ENCODE peak calls at places on chromosomes 3 and 15, in nine cellular contexts. H is choroid plexus epithelial cell, A is tibial nerve, U is mammary epithelial cell, W is kidney, K is tibial artery, C is IMR-90, J is cardiac fibroblast, X is colonic mucosa. B is an unnamed sample.

GRCh38 chr15:61639491-61639890 is 410.4 kb upstream of the RORA start:
- DNase-seq in A (no peak), K (no peak), X (no peak), H (no peak), J (no peak), C (no peak), U (no peak), W (no peak), B (no peak)

GRCh38 chr3:54206874-54207273 is 84.5 kb downstream of the CACNA2D3 start:
- DNase-seq in C (no peak), A (no peak), U (no peak), J (no peak), H (no peak), W (no peak), K (no peak), X (no peak), B (no peak)

GRCh38 chr3:53843195-53844177 is 2.7 kb downstream of the CHDH start:
- DNase-seq in U (no peak), C (no peak), J (no peak), X (peak; percentile 56), H (no peak), A (no peak), K (no peak), W (no peak), B (no peak)

GRCh38 chr3:31448035-31448881 is 84.5 kb upstream of the STT3B start:
- DNase-seq in U (peak; percentile 27), K (no peak), X (peak; percentile 42), H (peak; percentile 64), A (no peak), J (peak; percentile 47), C (peak; percentile 12), W (no peak), B (peak; percentile 23)

GRCh38 chr3:127685708-127686511 is 13.2 kb downstream of the ABTB1 start:
- DNase-seq in J (no peak), U (no peak), H (no peak), X (no peak), C (no peak), W (no peak), A (no peak), K (no peak), B (no peak)

GRCh38 chr3:81936817-81937216 is 175.4 kb upstream of the GBE1 start:
- DNase-seq in A (no peak), H (no peak), K (no peak), U (no peak), W (no peak), J (no peak), C (no peak), X (no peak), B (no peak)

GRCh38 chr3:7504886-7505775 is 644.2 kb downstream of the GRM7 start:
- DNase-seq in W (no peak), J (peak; percentile 95), K (no peak), H (peak; percentile 96), A (peak; percentile 57), C (no peak), U (peak; percentile 89), X (no peak), B (peak; percentile 81)

GRCh38 chr3:120496278-120496975 is 45.6 kb upstream of the FSTL1 start:
- DNase-seq in X (no peak), H (peak; percentile 72), U (peak; percentile 82), C (peak; percentile 88), W (no peak), A (no peak), J (peak; percentile 64), K (no peak), B (peak; percentile 90)

GRCh38 chr15:48930735-48931134 is 33.0 kb downstream of the SHC4 start:
- DNase-seq in K (no peak), J (no peak), A (no peak), H (no peak), C (no peak), W (no peak), X (no peak), U (no peak), B (no peak)

GRCh38 chr3:36097180-36097579 is 283.1 kb upstream of the STAC start:
- DNase-seq in X (no peak), H (no peak), C (no peak), A (no peak), K (no peak), U (no peak), W (no peak), J (no peak), B (no peak)

GRCh38 chr3:22996926-22997600 is 206.1 kb upstream of the UBE2E2 start:
- DNase-seq in C (no peak), A (no peak), W (no peak), X (no peak), U (no peak), J (peak; percentile 34), K (no peak), H (no peak), B (no peak)

GRCh38 chr15:64930778-64931240 is 19.1 kb downstream of the ANKDD1A start:
- DNase-seq in K (no peak), X (no peak), J (peak; percentile 69), C (peak; percentile 65), H (peak; percentile 74), A (no peak), U (no peak), W (no peak), B (peak; percentile 57)

GRCh38 chr3:100160516-100160915 is 46.2 kb upstream of the FILIP1L start:
- DNase-seq in C (no peak), W (no peak), A (no peak), X (no peak), U (no peak), K (no peak), H (peak; percentile 26), J (no peak), B (no peak)

GRCh38 chr3:100157617-100158016 is 43.3 kb upstream of the FILIP1L start:
- DNase-seq in K (no peak), W (no peak), A (no peak), C (no peak), X (no peak), U (no peak), J (no peak), H (no peak), B (no peak)

GRCh38 chr3:100159564-100160153 is 45.4 kb upstream of the FILIP1L start:
- DNase-seq in C (peak; percentile 84), K (no peak), J (peak; percentile 77), W (no peak), U (peak; percentile 14), A (no peak), H (peak; percentile 68), X (no peak), B (peak; percentile 66)

GRCh38 chr3:100155590-100155989 is 41.3 kb upstream of the FILIP1L start:
- DNase-seq in W (no peak), C (no peak), U (no peak), J (no peak), H (no peak), X (no peak), A (no peak), K (no peak), B (no peak)

GRCh38 chr3:100158877-100159563 is 44.7 kb upstream of the FILIP1L start:
- DNase-seq in J (no peak), H (peak; percentile 11), W (no peak), U (no peak), A (no peak), K (no peak), X (no peak), C (no peak), B (peak; percentile 15)
- H3K4me3 ChIP-seq in J (no peak overlapping the region), H (no peak overlapping the region), W (no peak overlapping the region), U (no peak overlapping the region), A (no peak overlapping the region), K (no peak overlapping the region), X (no peak overlapping the region), C (no peak overlapping the region), B (no peak overlapping the region)

GRCh38 chr15:32957219-32957618 is 237.3 kb downstream of the FMN1 start:
- DNase-seq in A (no peak), J (no peak), X (no peak), H (no peak), W (no peak), K (no peak), U (no peak), C (no peak), B (no peak)

GRCh38 chr15:32952901-32953889 is 235.4 kb downstream of the GREM1 start:
- DNase-seq in H (peak; percentile 55), W (no peak), K (no peak), X (no peak), A (no peak), C (peak; percentile 59), U (no peak), J (peak; percentile 47), B (peak; percentile 47)

GRCh38 chr15:32959077-32959476 is 235.4 kb downstream of the FMN1 start:
- DNase-seq in K (no peak), J (peak; percentile 46), C (peak; percentile 92), A (no peak), U (no peak), H (peak; percentile 69), W (no peak), X (no peak), B (peak; percentile 48)

GRCh38 chr15:32952062-32952461 is 234.3 kb downstream of the GREM1 start:
- DNase-seq in H (no peak), C (peak; percentile 69), J (no peak), K (no peak), X (no peak), U (no peak), A (no peak), W (no peak), B (no peak)

DNA sequence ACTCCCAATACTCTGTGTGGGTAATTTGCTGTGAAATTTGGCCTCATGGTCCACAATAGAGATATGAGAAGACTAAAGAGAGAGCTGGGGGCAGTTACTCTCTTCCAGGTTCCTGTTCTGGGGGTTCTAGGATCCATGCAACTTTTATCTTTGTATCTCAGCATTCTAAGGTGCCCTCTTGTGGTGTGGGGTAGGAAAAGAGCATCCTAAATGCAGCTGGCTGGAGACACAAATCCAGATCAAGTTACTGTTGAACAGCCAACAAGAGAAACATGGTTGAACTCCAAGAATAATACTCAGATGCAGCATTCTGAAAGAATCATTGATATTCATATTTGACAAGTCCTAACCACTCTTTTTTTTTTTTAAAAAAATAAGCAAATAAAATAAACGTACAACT is 238.2 kb downstream of the GREM1 start:
- DNase-seq in K (no peak), J (peak; percentile 86), U (peak; percentile 25), H (peak; percentile 95), X (no peak), A (no peak), C (peak; percentile 95), W (no peak), B (peak; percentile 86)
- H3K4me3 ChIP-seq in K (no peak overlapping the region), J (no peak overlapping the region), U (no peak overlapping the region), H (no peak overlapping the region), X (no peak overlapping the region), A (no peak overlapping the region), C (no peak overlapping the region), W (no peak overlapping the region), B (no peak overlapping the region)

DNA sequence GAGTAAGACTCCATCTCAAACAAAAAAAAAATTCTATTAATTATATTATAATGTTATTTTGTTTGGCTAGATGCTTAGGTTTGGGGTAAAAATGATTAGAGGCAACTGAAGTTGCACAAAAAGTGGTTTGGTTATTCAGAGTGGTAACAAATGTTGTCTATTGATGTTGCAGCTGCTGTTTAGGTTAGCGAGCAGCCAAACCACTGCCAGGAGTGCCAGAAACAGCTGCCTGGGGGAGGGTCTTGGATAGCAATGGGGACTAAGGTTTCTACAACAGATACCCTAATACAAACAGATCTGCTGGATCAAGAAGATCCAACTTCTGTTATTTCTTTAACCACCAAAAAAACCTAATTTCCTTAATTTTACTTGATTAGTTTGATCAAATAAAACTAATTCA is 26.6 kb downstream of the BTLA start:
- DNase-seq in K (no peak), X (no peak), J (no peak), U (no peak), W (no peak), C (no peak), A (no peak), H (no peak), B (no peak)
- H3K4me3 ChIP-seq in K (no peak overlapping the region), X (no peak overlapping the region), J (no peak overlapping the region), U (no peak overlapping the region), W (no peak overlapping the region), C (no peak overlapping the region), A (no peak overlapping the region), H (no peak overlapping the region), B (no peak overlapping the region)

GRCh38 chr3:181709537-181710279 is 2.0 kb upstream of the SOX2 start:
- DNase-seq in J (peak; percentile 68), H (peak; percentile 71), W (peak; percentile 79), A (peak; percentile 85), U (peak; percentile 40), K (no peak), C (peak; percentile 44), X (peak; percentile 82), B (peak; percentile 55)
- H3K4me3 ChIP-seq in J (no peak overlapping the region), H (no peak overlapping the region), W (no peak overlapping the region), A (no peak overlapping the region), U (peak overlapping the region; percentile 33), K (no peak overlapping the region), C (no peak overlapping the region), X (no peak overlapping the region), B (no peak overlapping the region)

B was measured in fibroblast of mammary gland.